ENCODE peak calls at places on chromosomes 1 and 21, in five cellular contexts. L is CD4-positive, alpha-beta T cell; D is NCI-H345; T is posterior vena cava; X is iPS-NIHi11. G is an unnamed sample.

GRCh38 chr1:11052839-11053757 is 6.1 kb upstream of the MASP2 start:
- DNase-seq in X (no peak), D (peak), L (no peak), T (peak), G (no peak)

GRCh38 chr1:167136191-167136614 is 42.3 kb downstream of the STYXL2 start:
- DNase-seq in X (no peak), L (no peak), D (no peak), T (no peak), G (no peak)

GRCh38 chr21:31880816-31881215 is 8.0 kb downstream of the HUNK start:
- DNase-seq in D (no peak), L (no peak), T (no peak), X (no peak), G (no peak)

GRCh38 chr1:69651656-69652055 is 83.9 kb downstream of the LRRC7 start:
- DNase-seq in T (no peak), L (no peak), D (no peak), X (no peak), G (no peak)

GRCh38 chr1:24748191-24749121 is 3.2 kb downstream of the CLIC4 start:
- DNase-seq in X (no peak), L (no peak), D (no peak), T (no peak), G (no peak)

GRCh38 chr1:167738158-167738557 is 16.4 kb downstream of the MPZL1 start:
- DNase-seq in D (no peak), L (no peak), X (no peak), T (no peak), G (no peak)

GRCh38 chr1:226677121-226678020 is 61.7 kb downstream of the ITPKB start:
- DNase-seq in L (peak), D (no peak), X (no peak), T (peak), G (no peak)

GRCh38 chr21:36542312-36543101 is 62.6 kb upstream of the CLDN14 start:
- DNase-seq in D (no peak), T (peak), X (peak), L (no peak), G (no peak)

GRCh38 chr1:168477792-168478191 is 66.0 kb downstream of the XCL2 start:
- DNase-seq in D (no peak), T (no peak), L (no peak), X (no peak), G (no peak)

GRCh38 chr1:27135920-27136551 is 18.9 kb downstream of the SLC9A1 start:
- DNase-seq in L (no peak), D (no peak), X (peak), T (no peak), G (no peak)

GRCh38 chr1:12339861-12340557 is 110.2 kb downstream of the VPS13D start:
- DNase-seq in X (no peak), T (no peak), L (no peak), D (peak), G (no peak)

GRCh38 chr1:203508463-203508862 is 14.5 kb downstream of the OPTC start:
- DNase-seq in L (no peak), X (no peak), T (no peak), D (no peak), G (peak)

GRCh38 chr1:51309291-51309690 is 21.1 kb downstream of the TTC39A start:
- DNase-seq in T (peak), X (no peak), D (no peak), L (no peak), G (no peak)

GRCh38 chr21:39518055-39518844 is 66.5 kb downstream of the SH3BGR start:
- DNase-seq in T (no peak), L (peak), X (peak), D (peak), G (peak)

GRCh38 chr1:30028283-30028682 is 695.1 kb downstream of the MATN1 start:
- DNase-seq in L (no peak), D (no peak), X (no peak), T (no peak), G (no peak)

GRCh38 chr1:161738627-161739287 is 10.8 kb upstream of the DUSP12 start:
- DNase-seq in D (no peak), T (no peak), L (peak), X (no peak), G (peak)

GRCh38 chr1:47569681-47570470 is 132.0 kb downstream of the FOXD2 start:
- DNase-seq in L (no peak), X (peak), D (no peak), T (no peak), G (no peak)

GRCh38 chr21:31194510-31195293 is 149.4 kb downstream of the TIAM1 start:
- DNase-seq in D (no peak), X (no peak), T (no peak), L (no peak), G (no peak)

GRCh38 chr1:112533029-112533428 is 24.3 kb downstream of the WNT2B start:
- DNase-seq in X (no peak), T (no peak), D (no peak), L (no peak), G (no peak)

GRCh38 chr1:176379626-176380339 is 83.2 kb upstream of the PAPPA2 start:
- DNase-seq in D (no peak), L (no peak), X (no peak), T (no peak), G (no peak)